ENCODE peak calls at places on chromosomes 12 and 14, in ten cellular contexts. A, I, U, F, Z, J, G, N, X and H are unnamed samples. For H3K27me3 and H3K9me3, the result is how much of the 10 kb centered on the place peaks cover.

GRCh38 chr12:12736759-12737676 is 19.9 kb downstream of the CDKN1B start:
- DNase-seq in A (no peak), I (peak), U (no peak), F (peak), Z (peak), J (no peak), G (no peak), N (no peak), X (peak), H (no peak)

GRCh38 chr14:23365353-23366162 is 586 bp upstream of the EFS start:
- DNase-seq in A (peak), I (no peak), U (no peak), F (no peak), Z (no peak), J (peak), G (no peak), N (no peak), X (peak), H (no peak)

GRCh38 chr12:48569946-48570345 is at the start of gene LALBA:
- DNase-seq in A (no peak), I (no peak), U (no peak), F (no peak), Z (no peak), J (no peak), G (no peak), N (no peak), X (no peak), H (no peak)

GRCh38 chr12:124754949-124755800 is 108.5 kb downstream of the SCARB1 start:
- DNase-seq in A (peak), I (no peak), U (no peak), F (peak), Z (no peak), J (no peak), G (peak), N (peak), X (peak), H (peak)

GRCh38 chr12:98440165-98440581 is 75.2 kb upstream of the TMPO start:
- DNase-seq in A (peak), I (no peak), U (peak), F (peak), Z (no peak), J (no peak), G (peak), N (no peak), X (peak), H (peak)

GRCh38 chr12:356276-356988 is 32.7 kb downstream of the KDM5A start:
- DNase-seq in A (no peak), I (no peak), U (no peak), F (no peak), Z (no peak), J (no peak), G (no peak), N (no peak), X (peak), H (no peak)

GRCh38 chr14:73324536-73324932 is 87.2 kb downstream of the PAPLN start:
- DNase-seq in A (no peak), I (no peak), U (no peak), F (no peak), Z (no peak), J (no peak), G (no peak), N (no peak), X (no peak), H (no peak)

GRCh38 chr14:103710771-103711392 is 4.4 kb downstream of the XRCC3 start:
- DNase-seq in A (no peak), I (no peak), U (no peak), F (no peak), Z (no peak), J (no peak), G (no peak), N (no peak), X (no peak), H (no peak)

GRCh38 chr14:53516261-53516774 is 363.2 kb upstream of the DDHD1 start:
- DNase-seq in A (peak), I (no peak), U (peak), F (no peak), Z (no peak), J (no peak), G (no peak), N (no peak), X (peak), H (no peak)

GRCh38 chr14:92846162-92846897 is 52.2 kb downstream of the GOLGA5 start:
- DNase-seq in A (peak), I (no peak), U (no peak), F (peak), Z (no peak), J (no peak), G (no peak), N (no peak), X (peak), H (no peak)

GRCh38 chr12:108218911-108219310 is 89.8 kb downstream of the WSCD2 start:
- DNase-seq in A (no peak), I (no peak), U (no peak), F (no peak), Z (no peak), J (no peak), G (no peak), N (no peak), X (no peak), H (no peak)

GRCh38 chr14:77268989-77269595 is 1.9 kb downstream of the NGB start:
- DNase-seq in A (peak), I (no peak), U (no peak), F (no peak), Z (no peak), J (no peak), G (no peak), N (no peak), X (no peak), H (no peak)

GRCh38 chr12:121334513-121335343 is 17.5 kb downstream of the ANAPC5 start:
- DNase-seq in A (peak), I (no peak), U (peak), F (no peak), Z (peak), J (peak), G (no peak), N (no peak), X (peak), H (no peak)

GRCh38 chr12:71771069-71771468 is 16.4 kb downstream of the RAB21 start:
- DNase-seq in A (no peak), I (no peak), U (no peak), F (no peak), Z (no peak), J (no peak), G (no peak), N (no peak), X (no peak), H (no peak)

GRCh38 chr12:116200812-116201211 is 76.7 kb downstream of the MED13L start:
- DNase-seq in A (no peak), I (no peak), U (no peak), F (no peak), Z (no peak), J (no peak), G (no peak), N (no peak), X (peak), H (no peak)

GRCh38 chr14:88233915-88234314 is 89.2 kb downstream of the KCNK10 start:
- DNase-seq in A (no peak), I (no peak), U (no peak), F (no peak), Z (no peak), J (no peak), G (no peak), N (no peak), X (no peak), H (no peak)

GRCh38 chr12:27865421-27865820 is 85.4 kb upstream of the MANSC4 start:
- DNase-seq in A (no peak), I (no peak), U (no peak), F (no peak), Z (no peak), J (no peak), G (no peak), N (no peak), X (peak), H (no peak)

GRCh38 chr14:60724080-60724618 is at the start of gene SIX4:
- DNase-seq in A (peak), I (no peak), U (peak), F (peak), Z (no peak), J (peak), G (peak), N (peak), X (peak), H (peak)

GRCh38 chr12:115235880-115236279 is 551.9 kb upstream of the TBX3 start:
- DNase-seq in A (no peak), I (no peak), U (no peak), F (no peak), Z (no peak), J (no peak), G (no peak), N (no peak), X (no peak), H (no peak)

GRCh38 chr14:54622189-54622958 is 55.4 kb downstream of the SAMD4A start:
- DNase-seq in A (peak), I (no peak), U (no peak), F (no peak), Z (no peak), J (no peak), G (no peak), N (no peak), X (no peak), H (no peak)

GRCh38 chr12:124655317-124656213 is 88.2 kb upstream of the NCOR2 start:
- DNase-seq in A (peak), I (no peak), U (peak), F (peak), Z (no peak), J (peak), G (peak), N (peak), X (peak), H (no peak)

GRCh38 chr14:77024171-77024627 is 4.3 kb downstream of the IRF2BPL start:
- DNase-seq in A (peak), I (peak), U (no peak), F (no peak), Z (peak), J (no peak), G (no peak), N (no peak), X (peak), H (no peak)

GRCh38 chr14:103628221-103628683 is 759 bp upstream of the KLC1 start:
- DNase-seq in A (peak), I (no peak), U (peak), F (peak), Z (peak), J (peak), G (peak), N (peak), X (peak), H (no peak)

GRCh38 chr12:88870000-88870737 is 289.9 kb upstream of the KITLG start:
- DNase-seq in A (peak), I (no peak), U (peak), F (no peak), Z (no peak), J (no peak), G (no peak), N (no peak), X (peak), H (no peak)

GRCh38 chr12:59651230-59651920 is 55.5 kb downstream of the SLC16A7 start:
- DNase-seq in A (peak), I (no peak), U (no peak), F (no peak), Z (no peak), J (no peak), G (no peak), N (no peak), X (peak), H (no peak)

GRCh38 chr14:39884091-39884490 is 451.9 kb upstream of the FBXO33 start:
- DNase-seq in A (no peak), I (no peak), U (no peak), F (no peak), Z (no peak), J (no peak), G (no peak), N (no peak), X (no peak), H (no peak)

GRCh38 chr14:76937181-76938091 is 91.1 kb downstream of the IRF2BPL start:
- DNase-seq in A (peak), I (no peak), U (peak), F (peak), Z (no peak), J (no peak), G (no peak), N (no peak), X (peak), H (no peak)

GRCh38 chr14:67441672-67442071 is 29.7 kb upstream of the PLEK2 start:
- DNase-seq in A (no peak), I (no peak), U (no peak), F (no peak), Z (no peak), J (no peak), G (no peak), N (no peak), X (no peak), H (no peak)
- H3K27me3 ChIP-seq in A (under half), I (under half), U (under half), F (under half), Z (under half), J (under half), G (under half), N (under half), X (under half), H (under half)

GRCh38 chr14:25887251-25887908 is 710.5 kb downstream of the NOVA1 start:
- DNase-seq in A (no peak), I (no peak), U (no peak), F (no peak), Z (no peak), J (no peak), G (no peak), N (no peak), X (peak), H (no peak)
- H3K9me3 ChIP-seq in A (under half), I (under half), U (under half), F (under half), Z (under half), J (under half), G (under half), N (under half), X (under half), H (under half)

GRCh38 chr12:123364532-123365140 is at the start of gene SBNO1:
- DNase-seq in A (peak), I (peak), U (peak), F (peak), Z (peak), J (peak), G (peak), N (peak), X (peak), H (peak)

GRCh38 chr12:123365141-123365917 is 682 bp upstream of the SBNO1 start:
- DNase-seq in A (peak), I (peak), U (peak), F (peak), Z (peak), J (peak), G (peak), N (peak), X (peak), H (peak)

GRCh38 chr12:123367511-123367910 is 2.9 kb upstream of the SBNO1 start:
- DNase-seq in A (peak), I (no peak), U (no peak), F (no peak), Z (no peak), J (no peak), G (no peak), N (no peak), X (no peak), H (no peak)

GRCh38 chr12:123363385-123363742 is 1.3 kb downstream of the SBNO1 start:
- DNase-seq in A (peak), I (no peak), U (no peak), F (no peak), Z (no peak), J (no peak), G (no peak), N (no peak), X (peak), H (no peak)

DNA sequence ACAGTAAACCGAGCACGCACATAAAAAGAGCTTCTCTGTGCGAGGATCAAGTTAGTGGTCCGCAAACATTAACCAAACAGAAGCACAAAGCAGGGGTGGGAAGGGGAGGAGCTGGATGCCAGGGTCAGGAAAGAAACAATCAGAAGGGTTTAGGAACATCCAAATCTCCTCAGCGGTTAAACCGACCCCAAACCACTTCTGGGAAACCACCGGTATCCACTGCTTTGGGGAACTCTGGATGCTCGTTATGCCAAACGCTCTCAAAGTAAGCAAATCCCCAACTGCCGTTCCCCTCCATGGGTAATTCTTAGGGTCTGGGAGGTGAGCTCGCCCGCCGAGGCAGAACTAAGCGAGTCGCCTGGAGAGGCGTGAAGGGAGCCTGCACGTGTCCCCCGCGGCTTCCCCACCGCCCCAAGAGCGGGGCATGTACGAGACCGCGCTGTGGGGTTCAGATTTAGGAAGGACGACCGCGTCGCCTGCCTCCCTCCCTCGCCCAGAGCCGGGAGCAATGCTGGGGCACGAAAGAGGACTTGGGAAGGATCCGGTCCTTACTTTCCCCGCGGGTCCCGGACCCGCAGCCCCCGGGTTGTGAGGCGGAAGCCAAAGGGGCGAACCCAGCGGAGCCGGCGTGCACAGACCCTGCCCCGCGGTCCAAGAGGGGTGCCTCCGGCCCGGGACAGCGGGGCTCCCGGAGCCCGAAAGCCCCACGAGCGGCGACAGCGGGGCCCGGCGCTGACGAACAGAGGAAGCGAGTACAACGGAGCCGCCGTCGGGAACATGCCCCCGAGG is 710 bp downstream of the SBNO1 start:
- DNase-seq in A (peak), I (no peak), U (no peak), F (no peak), Z (peak), J (peak), G (no peak), N (peak), X (no peak), H (no peak)
- H3K27ac ChIP-seq in A (peak), I (peak), U (peak), F (peak), Z (peak), J (peak), G (peak), N (peak), X (peak), H (peak)

GRCh38 chr12:40001406-40001805 is 104.5 kb downstream of the SLC2A13 start:
- DNase-seq in A (no peak), I (no peak), U (no peak), F (no peak), Z (no peak), J (no peak), G (no peak), N (no peak), X (no peak), H (no peak)

GRCh38 chr12:40002178-40003169 is 103.4 kb downstream of the SLC2A13 start:
- DNase-seq in A (no peak), I (no peak), U (no peak), F (no peak), Z (no peak), J (no peak), G (no peak), N (no peak), X (no peak), H (no peak)
- H3K27me3 ChIP-seq in A (under half), I (under half), U (under half), F (under half), Z (under half), J (under half), G (under half), N (under half), X (under half), H (under half)

GRCh38 chr12:46858368-46858767 is 32.6 kb upstream of the SLC38A4 start:
- DNase-seq in A (no peak), I (no peak), U (no peak), F (no peak), Z (no peak), J (no peak), G (no peak), N (no peak), X (no peak), H (no peak)

GRCh38 chr12:46857486-46857885 is 31.7 kb upstream of the SLC38A4 start:
- DNase-seq in A (no peak), I (no peak), U (no peak), F (no peak), Z (no peak), J (no peak), G (no peak), N (no peak), X (no peak), H (no peak)

GRCh38 chr12:46855760-46856159 is 30.0 kb upstream of the SLC38A4 start:
- DNase-seq in A (no peak), I (no peak), U (no peak), F (no peak), Z (no peak), J (no peak), G (no peak), N (no peak), X (no peak), H (no peak)
- H3K9me3 ChIP-seq in A (under half), I (under half), U (under half), F (under half), Z (under half), J (under half), G (under half), N (under half), X (under half), H (under half)

GRCh38 chr12:113228394-113229028 is 7.2 kb downstream of the TPCN1 start:
- DNase-seq in A (peak), I (no peak), U (no peak), F (no peak), Z (no peak), J (no peak), G (no peak), N (no peak), X (no peak), H (no peak)
- H3K27ac ChIP-seq in A (no peak), I (no peak), U (no peak), F (peak), Z (no peak), J (no peak), G (peak), N (no peak), X (no peak), H (peak)

DNA sequence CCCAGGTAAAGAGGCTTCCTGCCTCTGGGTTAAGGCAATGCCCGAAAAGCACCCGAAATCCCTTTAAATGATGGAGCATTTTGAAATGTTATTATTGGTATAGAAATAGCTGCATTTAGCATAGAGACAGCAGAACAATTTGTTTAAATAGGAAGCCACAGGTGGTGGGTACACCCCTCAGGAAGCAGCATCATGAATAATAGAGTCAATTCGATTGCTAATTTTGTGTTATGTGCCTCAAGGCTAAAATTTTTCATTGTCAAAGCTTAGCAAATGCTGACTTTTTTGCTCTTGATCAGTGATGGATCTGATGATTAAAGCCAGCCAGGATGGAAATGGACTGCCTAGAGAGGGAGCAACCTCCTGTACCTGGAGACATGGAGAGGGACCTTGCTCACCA is 4.4 kb upstream of the KRT8 start:
- DNase-seq in A (peak), I (no peak), U (no peak), F (no peak), Z (no peak), J (no peak), G (no peak), N (no peak), X (no peak), H (no peak)
- H3K27me3 ChIP-seq in A (under half), I (under half), U (under half), F (under half), Z (under half), J (under half), G (under half), N (under half), X (under half), H (under half)

DNA sequence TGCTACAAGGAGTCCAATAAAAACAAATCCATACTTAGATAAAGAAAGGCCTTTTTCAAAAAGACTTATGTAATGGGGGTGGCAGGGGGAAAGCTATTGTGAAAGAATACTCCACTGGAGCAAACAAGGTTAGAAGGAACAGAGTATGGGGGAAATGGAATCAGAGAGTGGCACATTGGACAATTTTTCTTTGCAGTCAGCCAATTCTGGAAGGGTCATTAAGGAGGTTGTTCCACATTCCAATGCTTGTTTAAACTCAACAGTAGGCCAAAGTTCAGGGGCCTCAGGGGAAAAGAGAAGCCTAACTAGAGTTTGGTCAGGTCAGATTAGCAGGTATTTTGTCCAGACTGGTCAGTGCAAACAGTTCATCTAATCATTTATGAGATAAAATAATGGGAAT is 105.2 kb upstream of the RESF1 start:
- DNase-seq in A (no peak), I (no peak), U (no peak), F (no peak), Z (no peak), J (no peak), G (no peak), N (no peak), X (no peak), H (no peak)
- H3K9me3 ChIP-seq in A (under half), I (under half), U (under half), F (under half), Z (under half), J (under half), G (under half), N (under half), X (under half), H (under half)